ENCODE peak calls at places on chromosome X, in five cellular contexts. Q is GM23248, D is PC-3, E is GM23338, U is HCT116. H is an unnamed sample.

GRCh38 chrX:15750611-15751159 is 12.6 kb downstream of the CA5B start:
- DNase-seq in Q (peak), D (no peak), U (no peak), E (no peak), H (no peak)

GRCh38 chrX:121642415-121642814 is 595.0 kb downstream of the GLUD2 start:
- DNase-seq in U (no peak), D (peak), Q (peak), E (no peak), H (no peak)

GRCh38 chrX:129249563-129249962 is 273.7 kb downstream of the SMARCA1 start:
- DNase-seq in U (no peak), E (no peak), D (no peak), Q (no peak), H (no peak)

GRCh38 chrX:23857935-23858334 is 49.8 kb downstream of the APOO start:
- DNase-seq in Q (no peak), U (no peak), E (no peak), D (no peak), H (no peak)

GRCh38 chrX:20547649-20548051 is 280.9 kb upstream of the RPS6KA3 start:
- DNase-seq in D (peak), Q (peak), U (no peak), E (no peak), H (peak)

GRCh38 chrX:85963736-85964135 is 83.6 kb downstream of the CHM start:
- DNase-seq in U (no peak), E (no peak), D (peak), Q (peak), H (no peak)

GRCh38 chrX:96979766-96980165 is 96.1 kb downstream of the RPA4 start:
- DNase-seq in Q (no peak), U (no peak), E (peak), D (no peak), H (no peak)

GRCh38 chrX:37320541-37321203 is 28.5 kb upstream of the PRRG1 start:
- DNase-seq in Q (no peak), D (no peak), E (no peak), U (no peak), H (no peak)

GRCh38 chrX:153900806-153901752 is 3.4 kb upstream of the AVPR2 start:
- DNase-seq in D (peak), U (no peak), Q (peak), E (peak), H (peak)

GRCh38 chrX:74118503-74118902 is 185.5 kb upstream of the ZCCHC13 start:
- DNase-seq in Q (peak), E (no peak), D (peak), U (no peak), H (no peak)

GRCh38 chrX:74117962-74118361 is 186.0 kb upstream of the ZCCHC13 start:
- DNase-seq in E (peak), D (no peak), Q (no peak), U (no peak), H (no peak)

GRCh38 chrX:74119016-74119910 is 184.7 kb upstream of the ZCCHC13 start:
- DNase-seq in Q (peak), E (no peak), U (peak), D (peak), H (no peak)
- TF ChIP-seq EZH2phosphoT487 in Q (no peak), E (no peak), U (no peak), D (no peak), H (no peak)

DNA sequence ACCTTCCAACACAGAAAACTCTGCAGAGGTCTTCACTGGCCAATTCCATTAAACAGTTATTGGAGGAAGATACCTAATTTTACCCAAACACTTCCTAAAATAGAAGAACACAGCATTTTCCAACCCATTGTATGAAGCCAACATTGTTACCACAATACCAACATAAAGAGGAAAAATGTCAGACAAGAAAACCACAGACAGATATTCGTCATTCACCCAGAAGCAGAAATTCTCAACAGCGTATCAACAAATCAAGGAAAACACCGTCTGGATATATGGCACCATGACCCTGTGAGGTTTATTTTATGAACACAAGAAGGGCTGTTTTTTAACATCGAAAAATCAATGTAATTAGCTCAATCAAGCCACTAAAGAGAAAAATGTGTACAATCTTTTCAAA is 255.6 kb downstream of the ASMT start:
- DNase-seq in Q (no peak), U (no peak), E (no peak), D (no peak), H (no peak)
- H3K4me2 ChIP-seq in Q (no peak), U (no peak), E (no peak), D (no peak), H (no peak)

GRCh38 chrX:10350221-10350620 is 193.4 kb downstream of the CLCN4 start:
- DNase-seq in U (no peak), D (no peak), Q (no peak), E (no peak), H (no peak)

GRCh38 chrX:10356979-10357378 is 200.2 kb downstream of the CLCN4 start:
- DNase-seq in Q (peak), D (peak), U (no peak), E (no peak), H (no peak)

GRCh38 chrX:10352536-10352935 is 195.8 kb downstream of the CLCN4 start:
- DNase-seq in D (peak), U (no peak), E (no peak), Q (no peak), H (no peak)

GRCh38 chrX:10350991-10351390 is 194.2 kb downstream of the CLCN4 start:
- DNase-seq in U (no peak), Q (peak), D (peak), E (no peak), H (no peak)
- TF ChIP-seq EZH2phosphoT487 in U (no peak), Q (no peak), D (no peak), E (no peak), H (no peak)

DNA sequence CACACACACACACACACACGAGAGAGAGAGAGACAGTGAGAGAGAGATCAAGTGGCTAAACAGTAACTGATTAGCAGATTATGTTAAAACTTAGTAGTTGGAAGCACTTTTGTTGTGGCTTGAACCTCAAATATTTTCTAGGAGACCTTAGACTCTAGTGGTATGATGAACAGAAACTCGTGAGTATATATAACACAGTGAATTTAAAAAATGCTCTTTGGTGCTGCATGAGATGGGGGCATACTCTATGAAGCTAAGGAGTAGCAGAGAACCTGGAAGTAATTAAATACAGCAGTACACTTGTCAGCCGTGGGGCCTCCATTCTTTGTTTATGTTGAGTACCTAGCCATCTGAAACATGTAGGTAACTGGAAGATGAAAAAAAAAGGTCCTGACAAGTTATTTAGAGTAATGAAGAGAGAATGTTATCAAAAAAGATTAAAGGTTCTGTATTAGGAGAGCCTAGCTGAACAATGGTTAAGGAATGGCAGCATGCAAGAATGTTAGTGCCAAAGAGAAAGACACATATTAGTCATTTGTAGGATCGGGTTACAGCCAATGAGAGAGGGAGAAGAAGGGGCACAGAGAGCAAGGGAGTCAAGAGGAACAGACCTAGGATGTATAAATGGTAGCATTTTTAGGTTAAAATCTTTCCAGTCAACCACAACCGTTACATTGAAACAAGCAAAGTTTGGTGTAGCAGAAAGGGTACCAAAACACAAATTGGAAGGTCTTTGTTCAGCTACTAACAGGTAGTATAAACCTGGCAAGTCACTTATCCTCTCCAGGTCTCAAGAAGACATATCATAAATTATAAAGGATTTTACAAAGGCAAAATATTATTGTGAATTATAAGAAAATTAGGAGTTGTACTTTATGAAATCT is 316.7 kb upstream of the DIPK2B start:
- DNase-seq in D (peak), E (peak), U (peak), Q (peak), H (no peak)
- H3K4me2 ChIP-seq in D (no peak), E (no peak), U (peak), Q (peak), H (no peak)

DNA sequence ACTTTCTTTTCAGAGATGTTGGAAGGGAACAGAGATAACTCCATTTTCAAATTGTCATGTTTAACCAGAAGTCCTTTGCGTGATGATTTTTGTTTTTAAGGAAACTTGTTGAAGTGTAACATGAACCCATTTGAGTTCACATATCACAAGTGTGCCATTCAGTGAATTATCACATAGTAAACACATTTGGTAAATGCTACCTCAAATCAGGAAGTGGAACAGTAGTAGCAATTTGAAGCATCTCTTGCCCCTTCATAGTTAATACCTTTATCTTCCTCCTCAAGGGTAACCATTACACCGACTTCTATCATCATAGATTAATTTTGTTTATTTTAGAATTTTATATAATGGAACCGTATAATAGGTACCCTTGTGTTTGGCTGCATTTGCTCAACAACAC is 35.9 kb downstream of the KDM6A start:
- DNase-seq in E (no peak), U (no peak), D (no peak), Q (no peak), H (no peak)
- TF ChIP-seq EZH2phosphoT487 in E (no peak), U (no peak), D (no peak), Q (no peak), H (no peak)

DNA sequence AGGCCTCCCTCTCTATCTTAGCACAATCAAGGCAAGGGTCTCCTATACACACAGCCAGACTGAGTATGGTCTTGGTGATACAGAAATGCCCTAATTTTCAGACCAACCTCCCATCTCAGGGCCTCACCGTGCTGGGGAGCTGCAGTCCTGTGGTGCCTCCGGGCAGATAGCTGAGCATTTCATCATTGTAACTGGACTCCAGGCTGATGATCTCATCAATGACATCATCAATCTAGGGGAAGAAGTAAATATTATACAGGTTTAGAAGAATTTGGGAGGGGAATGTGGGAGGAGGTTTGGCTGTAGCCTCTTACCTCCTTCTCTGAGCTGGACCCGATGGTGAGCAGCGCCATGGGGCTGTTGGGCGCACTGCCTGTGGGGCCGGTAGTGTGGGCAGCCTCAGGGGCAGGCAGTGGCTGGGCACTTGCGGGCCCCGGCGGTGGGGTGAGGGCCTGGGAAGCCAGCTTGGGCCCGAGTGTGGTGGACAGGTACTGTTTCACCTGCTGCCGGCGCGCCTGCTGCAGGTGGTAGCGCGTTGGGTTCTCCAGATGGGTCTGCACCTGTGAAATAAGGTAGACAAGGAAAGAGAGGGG is 5.2 kb downstream of the TFE3 start:
- DNase-seq in D (peak), U (no peak), Q (peak), E (no peak), H (no peak)
- H3K4me2 ChIP-seq in D (peak), U (no peak), Q (no peak), E (no peak), H (no peak)

DNA sequence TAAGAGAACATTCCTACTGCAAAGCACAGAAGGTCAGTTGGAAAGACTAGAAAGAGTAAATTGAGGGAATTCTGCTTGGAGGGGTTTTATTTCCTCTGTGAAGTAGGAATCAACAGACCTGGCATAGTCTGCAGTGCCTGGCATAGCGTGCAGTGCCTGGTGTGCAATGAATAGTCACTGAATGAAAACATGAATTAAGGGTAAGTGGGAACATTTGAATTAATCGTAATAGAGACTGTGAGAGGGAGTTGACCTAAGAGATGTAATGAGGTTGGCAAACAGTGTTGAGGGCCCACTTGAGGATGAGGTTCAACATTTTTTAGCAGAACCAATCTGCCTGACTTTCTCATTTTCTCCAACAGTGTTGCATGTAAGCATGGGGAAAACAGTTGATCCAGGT is 377.2 kb upstream of the FTHL17 start:
- DNase-seq in Q (no peak), D (no peak), U (no peak), E (no peak), H (no peak)
- TF ChIP-seq EZH2phosphoT487 in Q (no peak), D (no peak), U (no peak), E (no peak), H (no peak)

GRCh38 chrX:123184858-123185251 is 777 bp downstream of the GRIA3 start:
- DNase-seq in U (no peak), D (no peak), Q (peak), E (peak), H (no peak)
- H3K4me2 ChIP-seq in U (no peak), D (peak), Q (peak), E (peak), H (no peak)

DNA sequence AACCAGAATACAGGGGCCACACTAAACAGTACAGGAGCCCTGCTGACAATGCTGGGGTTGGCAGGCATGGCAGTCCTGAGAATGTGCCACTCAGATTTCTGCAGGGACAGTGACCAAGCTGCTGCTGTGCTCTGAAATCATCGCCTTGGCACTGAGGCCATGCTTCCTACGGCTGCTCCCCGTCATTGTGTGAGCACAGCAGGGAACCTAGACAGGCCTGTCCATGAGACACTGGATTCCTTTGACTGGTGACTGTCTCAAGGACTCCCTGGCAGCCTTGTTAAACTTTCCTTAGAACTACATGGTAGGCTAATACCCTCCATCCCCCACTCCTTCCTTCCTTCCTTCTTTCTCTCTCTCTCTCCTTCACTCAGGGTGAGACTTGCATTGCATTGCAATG is 111.4 kb downstream of the LUZP4 start:
- DNase-seq in Q (no peak), U (no peak), D (no peak), E (peak), H (no peak)
- TF ChIP-seq EZH2phosphoT487 in Q (no peak), U (no peak), D (no peak), E (no peak), H (no peak)

H was measured in MM.1S.